ENCODE peak calls at places on chromosomes 13 and 19, in four cellular contexts. One of them, this sample, is unnamed.

GRCh38 chr13:25847145-25847544 is 204.7 kb downstream of the SHISA2 start:
- DNase-seq in stimulated activated CD4-positive, alpha-beta T cell treated with anti-CD3 and anti-CD28 coated beads, Interleukin-1b, Interleukin-23, amount 100 ng/mL, for 24 hours: no peak
- DNase-seq in cardiac fibroblast: no peak
- DNase-seq in AG10803: no peak
- DNase-seq in this sample: no peak

GRCh38 chr13:32955881-32956594 is 60.2 kb upstream of the KL start:
- DNase-seq in stimulated activated CD4-positive, alpha-beta T cell treated with anti-CD3 and anti-CD28 coated beads, Interleukin-1b, Interleukin-23, amount 100 ng/mL, for 24 hours: no peak
- DNase-seq in cardiac fibroblast: no peak
- DNase-seq in AG10803: no peak
- DNase-seq in this sample: no peak

GRCh38 chr13:33058816-33059215 is 42.6 kb downstream of the KL start:
- DNase-seq in stimulated activated CD4-positive, alpha-beta T cell treated with anti-CD3 and anti-CD28 coated beads, Interleukin-1b, Interleukin-23, amount 100 ng/mL, for 24 hours: no peak
- DNase-seq in cardiac fibroblast: no peak
- DNase-seq in AG10803: no peak
- DNase-seq in this sample: no peak

GRCh38 chr19:34364830-34365462 is at the start of gene GPI:
- DNase-seq in stimulated activated CD4-positive, alpha-beta T cell treated with anti-CD3 and anti-CD28 coated beads, Interleukin-1b, Interleukin-23, amount 100 ng/mL, for 24 hours: peak; percentile 57
- DNase-seq in cardiac fibroblast: peak; percentile 51
- DNase-seq in AG10803: peak; percentile 24
- DNase-seq in this sample: peak; percentile 86

GRCh38 chr19:4697304-4697703 is 26.3 kb downstream of the DPP9 start:
- DNase-seq in stimulated activated CD4-positive, alpha-beta T cell treated with anti-CD3 and anti-CD28 coated beads, Interleukin-1b, Interleukin-23, amount 100 ng/mL, for 24 hours: no peak
- DNase-seq in cardiac fibroblast: no peak
- DNase-seq in AG10803: no peak
- DNase-seq in this sample: no peak

GRCh38 chr19:35347171-35347929 is at the start of gene FFAR1:
- DNase-seq in stimulated activated CD4-positive, alpha-beta T cell treated with anti-CD3 and anti-CD28 coated beads, Interleukin-1b, Interleukin-23, amount 100 ng/mL, for 24 hours: no peak
- DNase-seq in cardiac fibroblast: no peak
- DNase-seq in AG10803: no peak
- DNase-seq in this sample: peak; percentile 62

GRCh38 chr19:15404780-15405211 is 14.0 kb downstream of the AKAP8L start:
- DNase-seq in stimulated activated CD4-positive, alpha-beta T cell treated with anti-CD3 and anti-CD28 coated beads, Interleukin-1b, Interleukin-23, amount 100 ng/mL, for 24 hours: no peak
- DNase-seq in cardiac fibroblast: no peak
- DNase-seq in AG10803: no peak
- DNase-seq in this sample: no peak

GRCh38 chr19:30172643-30173242 is 199.4 kb upstream of the ZNF536 start:
- DNase-seq in stimulated activated CD4-positive, alpha-beta T cell treated with anti-CD3 and anti-CD28 coated beads, Interleukin-1b, Interleukin-23, amount 100 ng/mL, for 24 hours: no peak
- DNase-seq in cardiac fibroblast: no peak
- DNase-seq in AG10803: no peak
- DNase-seq in this sample: no peak

GRCh38 chr19:35801828-35802227 is 10.8 kb downstream of the PRODH2 start:
- DNase-seq in stimulated activated CD4-positive, alpha-beta T cell treated with anti-CD3 and anti-CD28 coated beads, Interleukin-1b, Interleukin-23, amount 100 ng/mL, for 24 hours: no peak
- DNase-seq in cardiac fibroblast: no peak
- DNase-seq in AG10803: no peak
- DNase-seq in this sample: no peak

GRCh38 chr13:113928701-113929627 is 44.9 kb downstream of the C13orf46 start:
- DNase-seq in stimulated activated CD4-positive, alpha-beta T cell treated with anti-CD3 and anti-CD28 coated beads, Interleukin-1b, Interleukin-23, amount 100 ng/mL, for 24 hours: no peak
- DNase-seq in cardiac fibroblast: peak; percentile 91
- DNase-seq in AG10803: peak; percentile 99
- DNase-seq in this sample: peak; percentile 92

GRCh38 chr19:6501740-6502648 is at the start of gene TUBB4A:
- DNase-seq in stimulated activated CD4-positive, alpha-beta T cell treated with anti-CD3 and anti-CD28 coated beads, Interleukin-1b, Interleukin-23, amount 100 ng/mL, for 24 hours: no peak
- DNase-seq in cardiac fibroblast: no peak
- DNase-seq in AG10803: no peak
- DNase-seq in this sample: no peak

GRCh38 chr19:44346556-44346955 is 9.9 kb downstream of the ZNF112 start:
- DNase-seq in stimulated activated CD4-positive, alpha-beta T cell treated with anti-CD3 and anti-CD28 coated beads, Interleukin-1b, Interleukin-23, amount 100 ng/mL, for 24 hours: no peak
- DNase-seq in cardiac fibroblast: no peak
- DNase-seq in AG10803: no peak
- DNase-seq in this sample: no peak

GRCh38 chr19:2478324-2478755 is 2.4 kb downstream of the GADD45B start:
- DNase-seq in stimulated activated CD4-positive, alpha-beta T cell treated with anti-CD3 and anti-CD28 coated beads, Interleukin-1b, Interleukin-23, amount 100 ng/mL, for 24 hours: no peak
- DNase-seq in cardiac fibroblast: peak; percentile 85
- DNase-seq in AG10803: peak; percentile 79
- DNase-seq in this sample: peak; percentile 88

GRCh38 chr19:34994643-34995471 is 5.3 kb upstream of the GRAMD1A start:
- DNase-seq in stimulated activated CD4-positive, alpha-beta T cell treated with anti-CD3 and anti-CD28 coated beads, Interleukin-1b, Interleukin-23, amount 100 ng/mL, for 24 hours: no peak
- DNase-seq in cardiac fibroblast: no peak
- DNase-seq in AG10803: no peak
- DNase-seq in this sample: peak; percentile 76